ENCODE peak calls at places on chromosome 15, in five cellular contexts. Z, K, V, A and S are unnamed samples.
A peak's percentile ranks its signal among the peaks of the same experiment; 100 is the strongest.

GRCh38 chr15:84598250-84598649 is 2.6 kb upstream of the ZSCAN2 start:
- DNase-seq in Z (peak; percentile 27), K (no peak), V (peak; percentile 24), A (no peak), S (no peak)

GRCh38 chr15:74140445-74140761 is 10.0 kb downstream of the ISLR2 start:
- DNase-seq in Z (no peak), K (no peak), V (no peak), A (no peak), S (no peak)

GRCh38 chr15:33460166-33460805 is 149.5 kb downstream of the RYR3 start:
- DNase-seq in Z (no peak), K (no peak), V (no peak), A (no peak), S (no peak)

GRCh38 chr15:98840010-98840409 is 167.6 kb downstream of the PGPEP1L start:
- DNase-seq in Z (no peak), K (no peak), V (no peak), A (no peak), S (no peak)

GRCh38 chr15:94360251-94360671 is 128.9 kb downstream of the MCTP2 start:
- DNase-seq in Z (peak; percentile 56), K (no peak), V (no peak), A (no peak), S (no peak)

GRCh38 chr15:64006642-64007041 is 39.6 kb downstream of the DAPK2 start:
- DNase-seq in Z (no peak), K (no peak), V (no peak), A (no peak), S (peak; percentile 39)

GRCh38 chr15:29319823-29320222 is 50.2 kb upstream of the NSMCE3 start:
- DNase-seq in Z (no peak), K (no peak), V (no peak), A (no peak), S (no peak)

GRCh38 chr15:60651734-60652141 is 172.8 kb upstream of the ICE2 start:
- DNase-seq in Z (no peak), K (no peak), V (no peak), A (no peak), S (no peak)

GRCh38 chr15:30791776-30792175 is 111.9 kb upstream of the FAN1 start:
- DNase-seq in Z (no peak), K (no peak), V (no peak), A (no peak), S (no peak)

GRCh38 chr15:47384316-47384715 is 333.0 kb upstream of the SEMA6D start:
- DNase-seq in Z (no peak), K (no peak), V (peak; percentile 96), A (no peak), S (no peak)

GRCh38 chr15:56690733-56691132 is 42.6 kb downstream of the ZNF280D start:
- DNase-seq in Z (no peak), K (no peak), V (no peak), A (no peak), S (no peak)

GRCh38 chr15:75843618-75844610 is 667 bp downstream of the UBE2Q2 start:
- DNase-seq in Z (peak; percentile 58), K (peak; percentile 58), V (peak; percentile 37), A (no peak), S (peak; percentile 90)

GRCh38 chr15:94965593-94965992 is 734.2 kb downstream of the MCTP2 start:
- DNase-seq in Z (no peak), K (no peak), V (no peak), A (no peak), S (no peak)

GRCh38 chr15:61992518-61992917 is 67.7 kb downstream of the VPS13C start:
- DNase-seq in Z (no peak), K (no peak), V (no peak), A (no peak), S (no peak)

GRCh38 chr15:43134157-43134637 is 811 bp downstream of the TMEM62 start:
- DNase-seq in Z (no peak), K (no peak), V (no peak), A (no peak), S (no peak)

GRCh38 chr15:74866090-74866489 is 7.1 kb downstream of the SCAMP2 start:
- DNase-seq in Z (no peak), K (no peak), V (peak; percentile 85), A (no peak), S (peak; percentile 45)

GRCh38 chr15:26357653-26358052 is 415.2 kb downstream of the GABRB3 start:
- DNase-seq in Z (no peak), K (no peak), V (no peak), A (no peak), S (no peak)

GRCh38 chr15:58398643-58399042 is 33.1 kb upstream of the LIPC start:
- DNase-seq in Z (no peak), K (no peak), V (no peak), A (no peak), S (no peak)

GRCh38 chr15:67097893-67098740 is 32.7 kb downstream of the SMAD3 start:
- DNase-seq in Z (no peak), K (no peak), V (peak; percentile 52), A (no peak), S (peak; percentile 62)

GRCh38 chr15:80974914-80975313 is 14.7 kb downstream of the MESD start:
- DNase-seq in Z (no peak), K (no peak), V (no peak), A (no peak), S (no peak)

GRCh38 chr15:85479071-85479647 is 98.8 kb downstream of the AKAP13 start:
- DNase-seq in Z (no peak), K (no peak), V (peak; percentile 62), A (no peak), S (no peak)

GRCh38 chr15:79004336-79004735 is 59.5 kb upstream of the CTSH start:
- DNase-seq in Z (no peak), K (no peak), V (peak; percentile 87), A (no peak), S (no peak)

GRCh38 chr15:39860200-39860599 is 59.9 kb downstream of the GPR176 start:
- DNase-seq in Z (peak; percentile 47), K (no peak), V (peak; percentile 31), A (no peak), S (no peak)

GRCh38 chr15:94238539-94239118 is 7.3 kb downstream of the MCTP2 start:
- DNase-seq in Z (no peak), K (no peak), V (no peak), A (no peak), S (no peak)

GRCh38 chr15:100623301-100623700 is 20.9 kb downstream of the ASB7 start:
- DNase-seq in Z (no peak), K (no peak), V (no peak), A (no peak), S (no peak)

GRCh38 chr15:68059630-68060029 is 5.5 kb downstream of the PIAS1 start:
- DNase-seq in Z (no peak), K (no peak), V (no peak), A (no peak), S (no peak)

GRCh38 chr15:45346381-45346780 is 32.0 kb downstream of the GATM start:
- DNase-seq in Z (no peak), K (no peak), V (no peak), A (no peak), S (no peak)

GRCh38 chr15:45351229-45351628 is 27.1 kb downstream of the GATM start:
- DNase-seq in Z (no peak), K (no peak), V (no peak), A (no peak), S (no peak)

GRCh38 chr15:45347989-45348388 is 30.4 kb downstream of the GATM start:
- DNase-seq in Z (no peak), K (no peak), V (no peak), A (no peak), S (no peak)

GRCh38 chr15:45347033-45347432 is 31.3 kb downstream of the GATM start:
- DNase-seq in Z (no peak), K (no peak), V (no peak), A (no peak), S (no peak)

DNA sequence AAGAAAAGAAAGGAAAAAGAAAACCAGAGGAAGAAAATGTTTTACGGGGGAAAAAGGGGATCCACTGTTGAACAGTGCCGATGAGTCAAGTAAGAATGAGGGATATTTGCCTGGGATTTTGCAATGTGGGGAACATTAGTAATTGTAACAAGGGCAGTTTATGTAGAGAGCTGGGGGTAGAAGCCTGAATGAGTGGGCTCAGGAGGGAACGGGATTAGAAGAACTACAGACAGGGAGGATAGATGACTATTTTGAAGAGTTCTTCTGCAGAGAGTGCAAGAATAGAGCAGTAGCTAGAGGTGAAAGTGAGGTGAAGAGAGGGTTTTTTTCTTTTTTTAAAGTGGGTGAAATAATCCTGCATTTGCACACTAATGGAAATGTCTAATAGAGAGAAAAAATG is 28.7 kb downstream of the GATM start:
- DNase-seq in Z (no peak), K (no peak), V (no peak), A (no peak), S (no peak)
- TF ChIP-seq POLR2A in Z (no peak), K (no peak), V (no peak), A (no peak), S (no peak)

DNA sequence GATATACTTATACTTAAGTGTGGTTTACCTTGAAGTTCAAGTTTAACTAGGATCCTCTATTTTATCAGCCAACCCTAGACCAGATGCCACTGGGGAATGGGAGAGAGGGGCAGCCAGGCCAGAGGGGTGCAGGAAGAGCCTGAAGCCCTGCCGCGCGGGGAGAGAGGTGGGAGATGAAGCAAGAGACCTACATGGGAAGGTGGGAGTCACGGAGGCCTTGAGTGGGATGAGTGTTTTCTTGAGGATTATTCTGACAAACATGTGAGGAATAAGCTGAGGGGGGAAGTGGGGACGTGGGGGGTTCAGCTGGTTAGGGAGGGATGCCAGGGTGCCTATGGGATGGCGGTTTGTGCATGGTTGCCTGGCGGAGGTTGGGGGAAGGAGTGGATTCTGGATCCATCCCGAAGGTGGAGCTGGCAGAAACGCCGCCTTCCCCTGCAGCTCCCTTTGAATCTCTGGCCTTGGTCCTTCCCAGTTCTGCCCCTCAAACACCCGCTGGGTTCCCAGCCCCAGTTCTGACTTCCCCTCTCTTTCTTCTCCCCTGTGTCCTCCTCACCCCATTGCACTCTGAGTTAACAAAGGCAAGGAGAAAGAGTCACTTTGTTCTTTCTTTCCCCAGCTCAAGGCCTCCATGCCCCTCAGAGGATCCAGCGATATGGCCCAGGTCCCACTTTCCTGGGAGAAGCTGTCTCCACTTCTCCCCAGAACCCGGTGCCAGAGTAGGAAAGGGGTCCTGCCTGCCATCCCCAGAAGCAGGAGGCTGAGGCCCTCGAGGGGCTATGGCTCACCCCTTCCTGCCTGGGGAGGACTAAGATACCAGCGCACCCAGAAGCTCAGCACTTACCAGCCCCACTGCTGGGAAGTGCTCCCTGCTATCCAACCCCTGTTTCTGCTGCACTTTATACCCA is 274.2 kb downstream of the UACA start:
- DNase-seq in Z (no peak), K (no peak), V (no peak), A (no peak), S (no peak)
- TF ChIP-seq CTCF in Z (no peak), K (no peak), V (no peak), A (no peak), S (no peak)

GRCh38 chr15:51737538-51738305 is at the start of gene LYSMD2:
- DNase-seq in Z (peak; percentile 87), K (peak; percentile 58), V (peak; percentile 36), A (peak; percentile 64), S (peak; percentile 62)
- TF ChIP-seq POLR2A in Z (peak; percentile 61), K (no peak), V (no peak), A (peak; percentile 29), S (no peak)

GRCh38 chr15:32030795-32031194 is 480 bp downstream of the CHRNA7 start:
- DNase-seq in Z (no peak), K (no peak), V (no peak), A (no peak), S (no peak)

GRCh38 chr15:32029409-32029861 is 880 bp upstream of the CHRNA7 start:
- DNase-seq in Z (no peak), K (no peak), V (no peak), A (no peak), S (no peak)

GRCh38 chr15:32028921-32029320 is 1.4 kb upstream of the CHRNA7 start:
- DNase-seq in Z (no peak), K (no peak), V (no peak), A (no peak), S (no peak)

GRCh38 chr15:32033186-32033890 is 3.0 kb downstream of the CHRNA7 start:
- DNase-seq in Z (no peak), K (no peak), V (no peak), A (no peak), S (no peak)

GRCh38 chr15:32029862-32030781 is at the start of gene CHRNA7:
- DNase-seq in Z (peak; percentile 59), K (no peak), V (peak; percentile 3), A (no peak), S (no peak)
- TF ChIP-seq CTCF in Z (peak; percentile 13), K (no peak), V (peak; percentile 3), A (no peak), S (no peak)